ENCODE peak calls at places on chromosomes 5 and 9, in four cellular contexts. One of them, this sample, is unnamed.

GRCh38 chr5:39432687-39433086 is 7.9 kb upstream of the DAB2 start:
- DNase-seq in HepG2: no peak
- DNase-seq in SK-N-SH: no peak
- DNase-seq in K562: no peak
- DNase-seq in this sample: no peak

GRCh38 chr9:136860529-136860928 is 5.6 kb downstream of the EDF1 start:
- DNase-seq in SK-N-SH: no peak
- DNase-seq in HepG2: no peak
- DNase-seq in K562: no peak
- DNase-seq in this sample: no peak

GRCh38 chr9:34506623-34507022 is 16.2 kb downstream of the ENHO start:
- DNase-seq in K562: no peak
- DNase-seq in HepG2: no peak
- DNase-seq in SK-N-SH: no peak
- DNase-seq in this sample: no peak

GRCh38 chr9:117035546-117035945 is 348.4 kb downstream of the TRIM32 start:
- DNase-seq in SK-N-SH: no peak
- DNase-seq in HepG2: no peak
- DNase-seq in K562: no peak
- DNase-seq in this sample: no peak

GRCh38 chr5:63211413-63212132 is 633.0 kb downstream of the LRRC70 start:
- DNase-seq in HepG2: no peak
- DNase-seq in SK-N-SH: no peak
- DNase-seq in K562: no peak
- DNase-seq in this sample: no peak

GRCh38 chr9:3957296-3957695 is 342.6 kb downstream of the GLIS3 start:
- DNase-seq in K562: no peak
- DNase-seq in SK-N-SH: no peak
- DNase-seq in HepG2: no peak
- DNase-seq in this sample: no peak

GRCh38 chr9:89674667-89675402 is 70.0 kb downstream of the GADD45G start:
- DNase-seq in SK-N-SH: peak
- DNase-seq in HepG2: no peak
- DNase-seq in K562: no peak
- DNase-seq in this sample: no peak

GRCh38 chr5:39187873-39188731 is 31.3 kb downstream of the FYB1 start:
- DNase-seq in HepG2: no peak
- DNase-seq in K562: no peak
- DNase-seq in SK-N-SH: no peak
- DNase-seq in this sample: no peak

GRCh38 chr5:170100051-170100943 is 5.4 kb upstream of the FOXI1 start:
- DNase-seq in HepG2: peak
- DNase-seq in K562: peak
- DNase-seq in SK-N-SH: peak
- DNase-seq in this sample: peak

GRCh38 chr5:68562308-68562707 is 346.8 kb downstream of the PIK3R1 start:
- DNase-seq in K562: no peak
- DNase-seq in SK-N-SH: peak
- DNase-seq in HepG2: no peak
- DNase-seq in this sample: no peak

GRCh38 chr5:38166832-38167231 is 91.5 kb upstream of the EGFLAM start:
- DNase-seq in SK-N-SH: no peak
- DNase-seq in HepG2: no peak
- DNase-seq in K562: no peak
- DNase-seq in this sample: no peak

GRCh38 chr5:177468329-177469058 is 4.9 kb downstream of the DBN1 start:
- DNase-seq in HepG2: peak
- DNase-seq in SK-N-SH: no peak
- DNase-seq in K562: no peak
- DNase-seq in this sample: no peak

GRCh38 chr5:10612251-10612650 is 48.4 kb downstream of the ANKRD33B start:
- DNase-seq in SK-N-SH: no peak
- DNase-seq in HepG2: no peak
- DNase-seq in K562: no peak
- DNase-seq in this sample: no peak

GRCh38 chr9:127927457-127928231 is 2.9 kb downstream of the PIP5KL1 start:
- DNase-seq in SK-N-SH: no peak
- DNase-seq in HepG2: no peak
- DNase-seq in K562: peak
- DNase-seq in this sample: no peak

GRCh38 chr5:51958473-51958872 is 575.2 kb downstream of the ISL1 start:
- DNase-seq in SK-N-SH: no peak
- DNase-seq in K562: no peak
- DNase-seq in HepG2: no peak
- DNase-seq in this sample: no peak

GRCh38 chr9:120348951-120349429 is 231.0 kb downstream of the CDK5RAP2 start:
- DNase-seq in K562: peak
- DNase-seq in HepG2: peak
- DNase-seq in SK-N-SH: peak
- DNase-seq in this sample: no peak

GRCh38 chr9:4073371-4073770 is 226.5 kb downstream of the GLIS3 start:
- DNase-seq in SK-N-SH: no peak
- DNase-seq in HepG2: peak
- DNase-seq in K562: no peak
- DNase-seq in this sample: no peak

GRCh38 chr5:103804714-103805113 is 242.1 kb upstream of the NUDT12 start:
- DNase-seq in K562: no peak
- DNase-seq in HepG2: no peak
- DNase-seq in SK-N-SH: no peak
- DNase-seq in this sample: no peak

GRCh38 chr9:89426389-89426961 is 71.4 kb downstream of the SEMA4D start:
- DNase-seq in SK-N-SH: no peak
- DNase-seq in K562: no peak
- DNase-seq in HepG2: no peak
- DNase-seq in this sample: peak

GRCh38 chr5:111699976-111700375 is 57.0 kb downstream of the NREP start:
- DNase-seq in K562: no peak
- DNase-seq in SK-N-SH: no peak
- DNase-seq in HepG2: peak
- DNase-seq in this sample: no peak

GRCh38 chr5:132816083-132816482 is 3.0 kb downstream of the SOWAHA start:
- DNase-seq in SK-N-SH: no peak
- DNase-seq in HepG2: no peak
- DNase-seq in K562: no peak
- DNase-seq in this sample: no peak
- TF ChIP-seq GABPA in SK-N-SH: no peak
- TF ChIP-seq GABPA in HepG2: no peak
- TF ChIP-seq GABPA in K562: no peak
- TF ChIP-seq GABPA in this sample: no peak

GRCh38 chr5:179110528-179110927 is 50.4 kb downstream of the ZNF354C start:
- DNase-seq in HepG2: no peak
- DNase-seq in K562: no peak
- DNase-seq in SK-N-SH: no peak
- DNase-seq in this sample: no peak
- TF ChIP-seq GABPA in HepG2: no peak
- TF ChIP-seq GABPA in K562: no peak
- TF ChIP-seq GABPA in SK-N-SH: no peak
- TF ChIP-seq GABPA in this sample: no peak

GRCh38 chr9:109582386-109582785 is 84.3 kb upstream of the PTPN3 start:
- DNase-seq in K562: no peak
- DNase-seq in SK-N-SH: no peak
- DNase-seq in HepG2: no peak
- DNase-seq in this sample: no peak
- TF ChIP-seq GABPA in K562: no peak
- TF ChIP-seq GABPA in SK-N-SH: no peak
- TF ChIP-seq GABPA in HepG2: no peak
- TF ChIP-seq GABPA in this sample: no peak

DNA sequence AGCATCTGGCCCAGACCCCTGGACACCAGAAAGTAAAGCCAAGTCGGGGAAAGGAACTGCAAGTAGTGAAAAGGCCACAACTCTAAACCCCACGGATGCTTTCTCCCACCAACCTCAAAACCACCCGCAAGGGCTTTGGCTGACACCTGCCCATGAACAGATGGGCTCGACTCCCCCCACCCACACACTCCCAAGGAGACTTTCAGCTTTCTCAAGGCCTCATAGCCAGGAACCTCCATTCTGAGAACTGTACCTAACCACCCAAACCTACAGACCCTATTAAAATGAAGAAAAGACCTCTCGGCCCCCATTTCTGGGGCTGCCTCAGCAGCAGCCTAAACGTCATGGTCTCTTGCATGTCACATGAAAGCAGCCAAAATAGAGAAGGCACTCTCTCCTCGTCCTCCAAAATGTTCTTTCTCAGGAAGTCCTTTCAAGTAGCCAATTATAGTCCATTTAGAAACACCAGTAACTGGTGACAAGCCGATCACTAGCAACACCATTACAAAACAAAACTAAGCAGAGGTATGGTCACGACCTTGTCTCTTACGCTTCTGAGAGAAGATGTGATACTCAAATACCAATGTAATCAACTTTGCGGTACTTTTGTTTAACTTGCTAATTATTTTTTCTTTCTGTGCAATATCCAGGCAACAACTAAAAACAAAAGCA is 2.9 kb downstream of the B4GALT1 start:
- DNase-seq in HepG2: no peak
- DNase-seq in K562: no peak
- DNase-seq in SK-N-SH: no peak
- DNase-seq in this sample: no peak
- TF ChIP-seq GABPA in HepG2: no peak
- TF ChIP-seq GABPA in K562: no peak
- TF ChIP-seq GABPA in SK-N-SH: no peak
- TF ChIP-seq GABPA in this sample: no peak

DNA sequence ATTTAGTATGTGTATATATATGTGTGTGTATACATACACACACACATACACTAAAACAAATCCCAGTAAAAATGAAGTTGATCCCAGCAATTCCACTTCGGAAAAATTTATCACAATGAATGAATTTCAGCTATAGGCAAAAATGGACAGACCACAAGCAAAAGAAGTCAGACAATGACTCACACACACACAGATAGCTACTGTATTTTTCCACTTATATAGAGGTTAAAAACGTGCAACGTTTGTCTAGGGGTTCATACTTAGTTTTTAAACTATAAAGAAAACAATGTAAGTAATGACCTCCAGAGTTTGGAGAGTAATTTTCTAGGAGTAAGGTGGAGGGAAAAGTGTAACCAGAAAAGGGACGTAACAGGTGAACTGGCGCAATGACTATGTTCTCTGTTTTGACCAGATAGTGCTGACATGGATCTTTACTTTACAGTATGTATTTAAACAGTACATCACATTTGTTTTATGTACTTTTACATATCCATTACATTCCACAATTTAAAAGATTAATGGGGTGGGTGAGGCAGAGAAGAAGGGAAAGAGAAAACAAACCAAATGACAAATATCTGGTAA is 51.1 kb downstream of the FNIP1 start:
- DNase-seq in SK-N-SH: no peak
- DNase-seq in K562: peak
- DNase-seq in HepG2: no peak
- DNase-seq in this sample: no peak
- TF ChIP-seq GABPA in SK-N-SH: no peak
- TF ChIP-seq GABPA in K562: no peak
- TF ChIP-seq GABPA in HepG2: no peak
- TF ChIP-seq GABPA in this sample: no peak

DNA sequence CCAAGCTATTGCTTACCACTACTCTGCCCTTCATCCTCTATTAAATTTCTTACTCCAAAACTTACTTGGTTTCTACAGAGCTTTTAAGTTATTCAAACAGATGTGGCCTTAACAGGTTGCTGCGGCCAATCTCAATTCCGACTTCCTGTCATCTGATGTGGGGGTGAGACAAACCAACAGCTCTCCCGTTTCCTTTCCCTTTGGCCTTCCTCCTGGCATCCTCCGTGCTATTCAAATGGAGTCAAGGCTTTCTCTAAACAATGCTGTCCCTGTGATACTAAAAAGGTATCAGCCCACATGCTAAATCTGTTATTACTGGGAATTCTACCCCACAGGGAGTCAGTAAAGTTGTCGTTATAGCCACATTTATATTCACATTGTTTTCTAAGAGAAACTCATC is 11.8 kb downstream of the RBM18 start:
- DNase-seq in K562: no peak
- DNase-seq in HepG2: no peak
- DNase-seq in SK-N-SH: no peak
- DNase-seq in this sample: no peak
- TF ChIP-seq GABPA in K562: peak
- TF ChIP-seq GABPA in HepG2: no peak
- TF ChIP-seq GABPA in SK-N-SH: no peak
- TF ChIP-seq GABPA in this sample: no peak

DNA sequence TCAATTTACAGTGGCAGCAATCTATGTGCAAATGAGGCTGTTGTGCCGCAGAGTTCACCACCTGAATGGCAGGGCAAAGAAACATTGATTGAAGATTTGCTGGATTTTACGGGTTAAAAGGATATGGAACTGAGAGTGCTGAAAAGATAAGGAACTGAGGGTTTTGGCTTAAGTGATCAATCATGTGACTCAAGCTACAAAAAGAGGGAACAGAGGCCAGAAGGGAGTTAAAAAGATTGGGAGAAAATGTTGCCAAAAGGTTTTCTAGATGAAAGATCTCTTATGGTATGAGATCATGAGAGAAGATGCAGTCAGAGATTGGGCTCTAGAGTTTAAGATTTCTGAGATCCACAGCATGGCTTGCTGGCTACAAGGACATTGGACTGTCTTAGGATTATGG is 7.9 kb upstream of the RIMOC1 start:
- DNase-seq in SK-N-SH: no peak
- DNase-seq in HepG2: no peak
- DNase-seq in K562: no peak
- DNase-seq in this sample: no peak
- TF ChIP-seq GABPA in SK-N-SH: no peak
- TF ChIP-seq GABPA in HepG2: no peak
- TF ChIP-seq GABPA in K562: no peak
- TF ChIP-seq GABPA in this sample: no peak

GRCh38 chr5:80255425-80255751 is 460 bp downstream of the SERINC5 start:
- DNase-seq in HepG2: no peak
- DNase-seq in SK-N-SH: no peak
- DNase-seq in K562: peak
- DNase-seq in this sample: no peak
- TF ChIP-seq GABPA in HepG2: no peak
- TF ChIP-seq GABPA in SK-N-SH: no peak
- TF ChIP-seq GABPA in K562: no peak
- TF ChIP-seq GABPA in this sample: no peak

DNA sequence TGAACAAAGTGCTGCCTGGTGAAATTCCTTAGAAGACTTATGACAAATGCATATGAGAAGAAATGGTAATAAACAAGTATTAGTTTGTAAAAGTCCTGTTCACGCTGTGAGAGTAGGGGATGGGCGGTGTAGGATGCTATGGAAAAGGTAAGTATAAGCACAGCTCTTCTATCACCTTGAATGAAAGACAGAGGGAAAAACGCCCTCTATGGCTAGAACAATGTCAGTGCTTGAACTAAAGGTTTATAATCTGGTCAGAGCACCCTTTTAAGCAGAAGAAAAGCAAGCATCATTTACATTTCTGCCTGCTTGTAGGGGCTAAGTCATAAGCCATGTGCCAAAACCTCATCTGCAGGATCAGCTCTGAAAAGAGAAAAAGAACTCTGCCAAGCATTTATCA is 115.2 kb downstream of the LHFPL2 start:
- DNase-seq in K562: peak
- DNase-seq in SK-N-SH: no peak
- DNase-seq in HepG2: peak
- DNase-seq in this sample: no peak
- TF ChIP-seq GABPA in K562: no peak
- TF ChIP-seq GABPA in SK-N-SH: no peak
- TF ChIP-seq GABPA in HepG2: no peak
- TF ChIP-seq GABPA in this sample: no peak